ENCODE peak calls at places on chromosomes 6 and 20, in four cellular contexts. F is breast epithelium, Y is type B pancreatic cell, W is left ventricle myocardium superior. X is an unnamed sample.

GRCh38 chr20:37383229-37383989 is 37.5 kb downstream of the SRC start:
- DNase-seq in W (no peak), Y (no peak), F (no peak), X (peak; percentile 38)

GRCh38 chr6:165191461-165191860 is 117.9 kb downstream of the C6orf118 start:
- DNase-seq in F (no peak), Y (no peak), W (no peak), X (no peak)

GRCh38 chr6:3324262-3324942 is 65.7 kb downstream of the PSMG4 start:
- DNase-seq in W (no peak), Y (no peak), F (no peak), X (peak; percentile 94)

GRCh38 chr6:38503940-38504682 is 135.6 kb downstream of the BTBD9 start:
- DNase-seq in Y (no peak), W (no peak), F (no peak), X (no peak)

GRCh38 chr6:148407372-148407771 is 64.7 kb downstream of the SASH1 start:
- DNase-seq in Y (no peak), W (peak; percentile 63), F (no peak), X (peak; percentile 98)

GRCh38 chr20:37943501-37944455 is 40.9 kb downstream of the VSTM2L start:
- DNase-seq in Y (peak; percentile 62), W (no peak), F (peak; percentile 4), X (no peak)

GRCh38 chr6:168937061-168937460 is 316.6 kb downstream of the THBS2 start:
- DNase-seq in W (no peak), Y (no peak), F (no peak), X (peak; percentile 38)

GRCh38 chr20:3990741-3991140 is 24.6 kb downstream of the RNF24 start:
- DNase-seq in F (no peak), Y (no peak), W (no peak), X (no peak)

GRCh38 chr6:165571068-165571682 is 91.9 kb downstream of the PDE10A start:
- DNase-seq in W (no peak), Y (no peak), F (no peak), X (peak; percentile 84)

GRCh38 chr20:8811801-8812594 is 256.9 kb upstream of the PLCB4 start:
- DNase-seq in Y (no peak), F (no peak), W (no peak), X (no peak)

GRCh38 chr6:1267057-1267732 is 44.7 kb upstream of the FOXQ1 start:
- DNase-seq in Y (no peak), W (no peak), F (no peak), X (no peak)

GRCh38 chr6:53536561-53536960 is 8.3 kb downstream of the GCLC start:
- DNase-seq in W (no peak), Y (no peak), F (no peak), X (no peak)

GRCh38 chr6:7086488-7086887 is 21.3 kb upstream of the RREB1 start:
- DNase-seq in W (peak; percentile 41), Y (no peak), F (no peak), X (peak; percentile 39)

GRCh38 chr20:31494131-31494530 is 19.0 kb downstream of the REM1 start:
- DNase-seq in Y (no peak), W (no peak), F (no peak), X (peak; percentile 55)

GRCh38 chr6:106085984-106086832 is at the start of gene PRDM1:
- DNase-seq in Y (peak; percentile 79), F (peak; percentile 86), W (peak; percentile 79), X (peak; percentile 54)

GRCh38 chr6:5937516-5937915 is 69.2 kb downstream of the NRN1 start:
- DNase-seq in F (no peak), Y (no peak), W (no peak), X (no peak)

GRCh38 chr20:60009318-60009717 is 51.1 kb downstream of the CDH26 start:
- DNase-seq in F (no peak), Y (no peak), W (no peak), X (no peak)

GRCh38 chr6:108564178-108564577 is 3.5 kb downstream of the FOXO3 start:
- DNase-seq in W (no peak), F (no peak), Y (no peak), X (peak; percentile 97)

GRCh38 chr6:152364846-152365245 is 272.3 kb downstream of the SYNE1 start:
- DNase-seq in W (no peak), F (no peak), Y (no peak), X (no peak)

GRCh38 chr20:34578521-34579147 is 20.1 kb downstream of the MAP1LC3A start:
- DNase-seq in Y (peak; percentile 49), F (no peak), W (peak; percentile 79), X (no peak)

GRCh38 chr20:39066464-39066863 is 104.3 kb downstream of the DHX35 start:
- DNase-seq in W (no peak), F (no peak), Y (no peak), X (no peak)

GRCh38 chr6:53898026-53898795 is 103.4 kb downstream of the LRRC1 start:
- DNase-seq in Y (no peak), W (no peak), F (no peak), X (peak; percentile 18)

GRCh38 chr20:62688855-62689460 is 19.7 kb upstream of the NTSR1 start:
- DNase-seq in Y (no peak), F (peak; percentile 43), W (no peak), X (no peak)

GRCh38 chr20:25683050-25683449 is 13.6 kb downstream of the ZNF337 start:
- DNase-seq in W (no peak), Y (no peak), F (no peak), X (no peak)

GRCh38 chr6:86822747-86823146 is 114.6 kb upstream of the HTR1E start:
- DNase-seq in Y (no peak), F (no peak), W (no peak), X (no peak)

GRCh38 chr6:136831873-136832562 is 9.6 kb downstream of the PEX7 start:
- DNase-seq in W (no peak), Y (no peak), F (no peak), X (no peak)

GRCh38 chr6:131163886-131164285 is 28.6 kb downstream of the AKAP7 start:
- DNase-seq in W (no peak), Y (no peak), F (no peak), X (peak; percentile 87)

GRCh38 chr20:57208198-57208597 is 58.2 kb downstream of the BMP7 start:
- DNase-seq in Y (no peak), W (no peak), F (no peak), X (no peak)

GRCh38 chr6:150666071-150666470 is 66.4 kb downstream of the PLEKHG1 start:
- DNase-seq in Y (no peak), W (no peak), F (no peak), X (peak; percentile 5)

GRCh38 chr20:54176610-54177009 is 2.8 kb upstream of the CYP24A1 start:
- DNase-seq in W (no peak), F (no peak), Y (no peak), X (no peak)

GRCh38 chr6:159127701-159128100 is 41.5 kb upstream of the FNDC1 start:
- DNase-seq in Y (no peak), F (no peak), W (no peak), X (no peak)

GRCh38 chr20:63566395-63567131 is 7.5 kb downstream of the HELZ2 start:
- DNase-seq in W (no peak), F (no peak), Y (no peak), X (no peak)

GRCh38 chr20:14064921-14065320 is 69.6 kb downstream of the MACROD2 start:
- DNase-seq in Y (no peak), F (no peak), W (no peak), X (no peak)

GRCh38 chr6:37057128-37057471 is 51.6 kb downstream of the FGD2 start:
- DNase-seq in W (no peak), Y (no peak), F (no peak), X (no peak)

GRCh38 chr6:148464319-148465010 is 121.8 kb downstream of the SASH1 start:
- DNase-seq in Y (no peak), F (peak; percentile 69), W (peak; percentile 59), X (peak; percentile 89)

GRCh38 chr20:63418617-63419016 is 53.8 kb downstream of the KCNQ2 start:
- DNase-seq in W (no peak), F (no peak), Y (no peak), X (no peak)

GRCh38 chr6:34573567-34574183 is 17.5 kb upstream of the SPDEF start:
- DNase-seq in F (no peak), W (no peak), Y (no peak), X (no peak)